ENCODE peak calls at places on chromosomes 12 and 14, in six cellular contexts. One of them, this sample, is unnamed.

GRCh38 chr14:33617154-33617553 is 333.7 kb downstream of the EGLN3 start:
- DNase-seq in stomach: no peak
- DNase-seq in heart left ventricle: no peak
- DNase-seq in fibroblast of pulmonary artery: peak
- DNase-seq in A549: no peak
- DNase-seq in kidney: no peak
- DNase-seq in this sample: no peak

GRCh38 chr12:130879212-130879686 is 7.4 kb downstream of the RAN start:
- DNase-seq in stomach: no peak
- DNase-seq in heart left ventricle: no peak
- DNase-seq in fibroblast of pulmonary artery: no peak
- DNase-seq in A549: no peak
- DNase-seq in kidney: no peak
- DNase-seq in this sample: no peak

GRCh38 chr14:53355581-53356112 is 202.5 kb upstream of the DDHD1 start:
- DNase-seq in stomach: no peak
- DNase-seq in heart left ventricle: no peak
- DNase-seq in fibroblast of pulmonary artery: peak
- DNase-seq in A549: peak
- DNase-seq in kidney: no peak
- DNase-seq in this sample: no peak

GRCh38 chr12:68111995-68112394 is 47.5 kb downstream of the IFNG start:
- DNase-seq in stomach: no peak
- DNase-seq in heart left ventricle: no peak
- DNase-seq in fibroblast of pulmonary artery: no peak
- DNase-seq in A549: no peak
- DNase-seq in kidney: no peak
- DNase-seq in this sample: no peak

GRCh38 chr14:62654641-62655040 is 390.6 kb downstream of the KCNH5 start:
- DNase-seq in stomach: no peak
- DNase-seq in heart left ventricle: no peak
- DNase-seq in fibroblast of pulmonary artery: peak
- DNase-seq in A549: peak
- DNase-seq in kidney: no peak
- DNase-seq in this sample: no peak

GRCh38 chr12:78088391-78088832 is 257.7 kb downstream of the NAV3 start:
- DNase-seq in stomach: no peak
- DNase-seq in heart left ventricle: no peak
- DNase-seq in fibroblast of pulmonary artery: peak
- DNase-seq in A549: peak
- DNase-seq in kidney: no peak
- DNase-seq in this sample: no peak

GRCh38 chr14:40096968-40097367 is 664.7 kb upstream of the FBXO33 start:
- DNase-seq in stomach: no peak
- DNase-seq in heart left ventricle: no peak
- DNase-seq in fibroblast of pulmonary artery: no peak
- DNase-seq in A549: no peak
- DNase-seq in kidney: no peak
- DNase-seq in this sample: no peak

GRCh38 chr14:99503848-99504453 is 22.7 kb downstream of the CCNK start:
- DNase-seq in stomach: no peak
- DNase-seq in heart left ventricle: no peak
- DNase-seq in fibroblast of pulmonary artery: no peak
- DNase-seq in A549: no peak
- DNase-seq in kidney: peak
- DNase-seq in this sample: no peak

GRCh38 chr14:91252901-91253794 is 8.6 kb upstream of the GPR68 start:
- DNase-seq in stomach: peak
- DNase-seq in heart left ventricle: peak
- DNase-seq in fibroblast of pulmonary artery: no peak
- DNase-seq in A549: no peak
- DNase-seq in kidney: peak
- DNase-seq in this sample: no peak

GRCh38 chr14:37063467-37064240 is 108.8 kb downstream of the SLC25A21 start:
- DNase-seq in stomach: no peak
- DNase-seq in heart left ventricle: no peak
- DNase-seq in fibroblast of pulmonary artery: no peak
- DNase-seq in A549: no peak
- DNase-seq in kidney: no peak
- DNase-seq in this sample: no peak

GRCh38 chr14:76920572-76921175 is 94.5 kb downstream of the LRRC74A start:
- DNase-seq in stomach: no peak
- DNase-seq in heart left ventricle: no peak
- DNase-seq in fibroblast of pulmonary artery: peak
- DNase-seq in A549: no peak
- DNase-seq in kidney: no peak
- DNase-seq in this sample: no peak

GRCh38 chr14:22052795-22053194 is 379.2 kb upstream of the OR4E1 start:
- DNase-seq in stomach: no peak
- DNase-seq in heart left ventricle: no peak
- DNase-seq in fibroblast of pulmonary artery: no peak
- DNase-seq in A549: no peak
- DNase-seq in kidney: no peak
- DNase-seq in this sample: no peak

GRCh38 chr14:104937694-104938365 is 13.2 kb downstream of the PLD4 start:
- DNase-seq in stomach: no peak
- DNase-seq in heart left ventricle: no peak
- DNase-seq in fibroblast of pulmonary artery: no peak
- DNase-seq in A549: no peak
- DNase-seq in kidney: no peak
- DNase-seq in this sample: no peak

GRCh38 chr14:19918553-19919264 is 1.7 kb upstream of the OR4K5 start:
- DNase-seq in stomach: no peak
- DNase-seq in heart left ventricle: no peak
- DNase-seq in fibroblast of pulmonary artery: no peak
- DNase-seq in A549: no peak
- DNase-seq in kidney: no peak
- DNase-seq in this sample: no peak

GRCh38 chr12:124381454-124382207 is 86.7 kb downstream of the RFLNA start:
- DNase-seq in stomach: peak
- DNase-seq in heart left ventricle: peak
- DNase-seq in fibroblast of pulmonary artery: peak
- DNase-seq in A549: peak
- DNase-seq in kidney: peak
- DNase-seq in this sample: peak

GRCh38 chr12:54040148-54040494 is 7.3 kb downstream of the HOXC5 start:
- DNase-seq in stomach: no peak
- DNase-seq in heart left ventricle: no peak
- DNase-seq in fibroblast of pulmonary artery: no peak
- DNase-seq in A549: peak
- DNase-seq in kidney: peak
- DNase-seq in this sample: no peak

GRCh38 chr12:1083086-1083887 is 92.3 kb downstream of the ERC1 start:
- DNase-seq in stomach: no peak
- DNase-seq in heart left ventricle: no peak
- DNase-seq in fibroblast of pulmonary artery: peak
- DNase-seq in A549: no peak
- DNase-seq in kidney: no peak
- DNase-seq in this sample: no peak

GRCh38 chr12:110266381-110266909 is 14.6 kb upstream of the ATP2A2 start:
- DNase-seq in stomach: no peak
- DNase-seq in heart left ventricle: no peak
- DNase-seq in fibroblast of pulmonary artery: no peak
- DNase-seq in A549: no peak
- DNase-seq in kidney: no peak
- DNase-seq in this sample: no peak

GRCh38 chr14:88452231-88452630 is 66.8 kb downstream of the SPATA7 start:
- DNase-seq in stomach: no peak
- DNase-seq in heart left ventricle: no peak
- DNase-seq in fibroblast of pulmonary artery: no peak
- DNase-seq in A549: peak
- DNase-seq in kidney: no peak
- DNase-seq in this sample: no peak

GRCh38 chr12:24997970-24998582 is 49.2 kb upstream of the BCAT1 start:
- DNase-seq in stomach: no peak
- DNase-seq in heart left ventricle: no peak
- DNase-seq in fibroblast of pulmonary artery: peak
- DNase-seq in A549: no peak
- DNase-seq in kidney: no peak
- DNase-seq in this sample: no peak

GRCh38 chr12:25004447-25004846 is 55.5 kb upstream of the BCAT1 start:
- DNase-seq in stomach: no peak
- DNase-seq in heart left ventricle: no peak
- DNase-seq in fibroblast of pulmonary artery: no peak
- DNase-seq in A549: no peak
- DNase-seq in kidney: no peak
- DNase-seq in this sample: no peak

GRCh38 chr12:24997496-24997895 is 48.6 kb upstream of the BCAT1 start:
- DNase-seq in stomach: no peak
- DNase-seq in heart left ventricle: no peak
- DNase-seq in fibroblast of pulmonary artery: no peak
- DNase-seq in A549: no peak
- DNase-seq in kidney: no peak
- DNase-seq in this sample: no peak

GRCh38 chr12:25005376-25005775 is 56.5 kb upstream of the BCAT1 start:
- DNase-seq in stomach: no peak
- DNase-seq in heart left ventricle: no peak
- DNase-seq in fibroblast of pulmonary artery: no peak
- DNase-seq in A549: no peak
- DNase-seq in kidney: no peak
- DNase-seq in this sample: no peak

DNA sequence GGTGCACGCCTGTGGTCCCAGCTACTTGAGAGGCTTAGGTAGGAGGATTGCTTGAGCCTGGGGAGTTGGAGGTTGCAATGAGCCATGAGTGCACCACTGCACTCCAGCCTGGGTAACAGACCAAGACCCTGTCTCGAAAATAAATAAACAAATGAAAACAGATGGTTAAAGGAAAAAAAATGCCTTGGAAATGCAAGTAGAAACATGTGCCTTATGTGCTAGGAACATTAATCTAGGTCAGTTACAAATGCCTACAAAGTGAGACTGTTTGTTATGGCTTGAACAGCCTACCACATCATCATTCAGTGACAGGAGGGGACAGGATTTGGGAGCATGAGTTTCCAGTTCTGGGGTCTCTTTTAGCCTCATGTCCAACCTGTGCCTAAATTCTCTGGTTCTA is 52.4 kb upstream of the BCAT1 start:
- DNase-seq in stomach: no peak
- DNase-seq in heart left ventricle: no peak
- DNase-seq in fibroblast of pulmonary artery: no peak
- DNase-seq in A549: no peak
- DNase-seq in kidney: no peak
- DNase-seq in this sample: no peak
- H3K4me3 ChIP-seq in stomach: no peak
- H3K4me3 ChIP-seq in heart left ventricle: no peak
- H3K4me3 ChIP-seq in fibroblast of pulmonary artery: no peak
- H3K4me3 ChIP-seq in A549: no peak
- H3K4me3 ChIP-seq in kidney: no peak
- H3K4me3 ChIP-seq in this sample: no peak

GRCh38 chr12:4139191-4139590 is 134.4 kb upstream of the CCND2 start:
- DNase-seq in stomach: no peak
- DNase-seq in heart left ventricle: no peak
- DNase-seq in fibroblast of pulmonary artery: no peak
- DNase-seq in A549: no peak
- DNase-seq in kidney: no peak
- DNase-seq in this sample: no peak
- H3K4me3 ChIP-seq in stomach: no peak
- H3K4me3 ChIP-seq in heart left ventricle: no peak
- H3K4me3 ChIP-seq in fibroblast of pulmonary artery: no peak
- H3K4me3 ChIP-seq in A549: no peak
- H3K4me3 ChIP-seq in kidney: no peak
- H3K4me3 ChIP-seq in this sample: no peak

GRCh38 chr12:63085120-63085519 is 65.9 kb downstream of the AVPR1A start:
- DNase-seq in stomach: no peak
- DNase-seq in heart left ventricle: no peak
- DNase-seq in fibroblast of pulmonary artery: no peak
- DNase-seq in A549: no peak
- DNase-seq in kidney: no peak
- DNase-seq in this sample: no peak
- H3K4me3 ChIP-seq in stomach: no peak
- H3K4me3 ChIP-seq in heart left ventricle: no peak
- H3K4me3 ChIP-seq in fibroblast of pulmonary artery: no peak
- H3K4me3 ChIP-seq in A549: no peak
- H3K4me3 ChIP-seq in kidney: no peak
- H3K4me3 ChIP-seq in this sample: no peak

DNA sequence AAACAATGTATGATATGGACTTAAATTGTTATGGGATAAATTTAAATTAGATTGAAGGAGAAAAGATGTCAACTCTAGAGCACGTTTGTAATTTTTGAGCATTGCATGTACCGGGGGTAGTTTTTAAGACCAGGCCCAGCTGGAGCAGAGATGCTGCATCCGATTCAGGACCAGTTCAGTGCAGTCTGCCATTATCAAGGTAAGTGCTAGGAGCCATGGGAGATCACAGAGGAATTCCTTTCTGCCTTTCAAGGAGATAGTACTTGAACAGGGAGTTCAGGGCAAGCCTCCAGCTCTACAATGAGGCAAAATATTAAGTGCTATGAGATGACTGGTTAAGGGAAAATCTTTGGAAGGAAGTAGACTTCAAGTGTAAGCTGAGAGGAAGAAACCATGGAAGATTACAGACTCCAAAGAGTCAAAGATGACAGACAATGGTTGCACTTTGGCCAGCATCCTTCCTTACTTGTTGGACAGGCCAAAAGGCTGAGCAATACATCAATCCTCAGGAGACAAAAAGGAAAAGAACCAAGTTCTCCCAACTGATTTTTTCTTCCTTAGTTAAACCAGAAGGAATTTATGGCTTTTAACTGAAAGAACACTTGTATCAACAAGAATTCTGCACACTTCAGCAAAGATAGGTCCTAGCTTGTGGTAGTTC is 113.2 kb upstream of the HIF1A start:
- DNase-seq in stomach: no peak
- DNase-seq in heart left ventricle: no peak
- DNase-seq in fibroblast of pulmonary artery: no peak
- DNase-seq in A549: no peak
- DNase-seq in kidney: no peak
- DNase-seq in this sample: no peak
- H3K4me3 ChIP-seq in stomach: no peak
- H3K4me3 ChIP-seq in heart left ventricle: no peak
- H3K4me3 ChIP-seq in fibroblast of pulmonary artery: no peak
- H3K4me3 ChIP-seq in A549: no peak
- H3K4me3 ChIP-seq in kidney: no peak
- H3K4me3 ChIP-seq in this sample: no peak

DNA sequence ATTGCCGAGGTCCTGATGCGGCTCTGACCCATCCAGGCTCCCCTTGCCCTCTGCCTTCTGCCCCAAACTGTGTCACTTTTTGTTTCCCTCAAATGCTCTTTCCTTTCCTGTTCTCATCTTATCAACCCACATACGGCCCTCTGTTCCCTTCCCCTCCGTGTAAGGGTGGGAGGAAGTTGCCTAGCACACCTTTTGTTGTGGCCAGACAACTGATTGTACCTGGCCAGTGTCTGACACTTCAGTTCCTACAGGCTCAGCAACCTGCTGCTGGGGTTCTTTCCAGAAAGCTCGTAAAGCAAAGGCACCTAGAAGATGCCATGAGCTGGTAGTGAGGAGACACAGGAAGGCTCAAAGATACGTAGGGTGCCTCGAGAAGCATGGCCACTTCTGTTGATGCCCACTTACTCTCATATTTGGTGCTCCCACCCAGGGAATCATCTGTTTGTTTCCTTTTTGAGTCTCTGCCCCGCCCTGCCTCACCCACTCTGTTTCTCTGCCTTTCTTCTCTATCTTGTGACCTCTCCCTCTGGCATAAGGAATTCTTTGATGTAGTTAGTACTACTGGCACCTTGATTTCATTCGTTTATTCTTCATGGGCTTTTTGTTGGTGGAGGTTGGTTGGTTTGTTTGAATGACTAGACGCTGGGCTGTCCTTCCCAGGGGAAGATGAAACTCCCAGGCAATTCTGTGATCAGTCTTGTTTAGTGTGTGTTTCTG is 152.4 kb upstream of the FKBP4 start:
- DNase-seq in stomach: no peak
- DNase-seq in heart left ventricle: no peak
- DNase-seq in fibroblast of pulmonary artery: no peak
- DNase-seq in A549: no peak
- DNase-seq in kidney: no peak
- DNase-seq in this sample: no peak
- H3K4me3 ChIP-seq in stomach: no peak
- H3K4me3 ChIP-seq in heart left ventricle: no peak
- H3K4me3 ChIP-seq in fibroblast of pulmonary artery: no peak
- H3K4me3 ChIP-seq in A549: no peak
- H3K4me3 ChIP-seq in kidney: no peak
- H3K4me3 ChIP-seq in this sample: no peak